ENCODE peak calls at places on chromosome 13, in five cellular contexts. D, I, E, O and Z are unnamed samples. For H3K27me3 and H3K4me1, the result is how much of the 10 kb centered on the place peaks cover.

GRCh38 chr13:83153833-83154232 is 728.4 kb downstream of the SLITRK1 start:
- DNase-seq in D (no peak), I (no peak), E (no peak), O (no peak), Z (peak)

GRCh38 chr13:49220856-49221614 is 897 bp downstream of the MLNR start:
- DNase-seq in D (no peak), I (no peak), E (no peak), O (no peak), Z (no peak)

GRCh38 chr13:113810640-113811039 is 51.6 kb downstream of the TMEM255B start:
- DNase-seq in D (no peak), I (no peak), E (no peak), O (no peak), Z (no peak)

GRCh38 chr13:112219753-112220152 is 152.8 kb downstream of the SOX1 start:
- DNase-seq in D (no peak), I (no peak), E (no peak), O (no peak), Z (no peak)

GRCh38 chr13:104105418-104106355 is 1039.5 kb upstream of the SLC10A2 start:
- DNase-seq in D (no peak), I (peak), E (peak), O (no peak), Z (no peak)

GRCh38 chr13:32548837-32549236 is 10.2 kb upstream of the N4BP2L2 start:
- DNase-seq in D (no peak), I (peak), E (no peak), O (no peak), Z (peak)

GRCh38 chr13:47708386-47708785 is 292.7 kb downstream of the SUCLA2 start:
- DNase-seq in D (no peak), I (no peak), E (no peak), O (peak), Z (peak)

GRCh38 chr13:33676045-33676699 is 141.8 kb upstream of the RFC3 start:
- DNase-seq in D (no peak), I (peak), E (no peak), O (no peak), Z (no peak)

GRCh38 chr13:24306632-24307031 is 2.7 kb upstream of the C1QTNF9 start:
- DNase-seq in D (no peak), I (no peak), E (no peak), O (no peak), Z (peak)

GRCh38 chr13:44972956-44973581 is 16.2 kb downstream of the NUFIP1 start:
- DNase-seq in D (peak), I (peak), E (no peak), O (no peak), Z (peak)

GRCh38 chr13:51846756-51847155 is 1.8 kb upstream of the TMEM272 start:
- DNase-seq in D (no peak), I (no peak), E (no peak), O (peak), Z (no peak)

GRCh38 chr13:36763322-36763721 is 55.7 kb upstream of the RFXAP start:
- DNase-seq in D (no peak), I (no peak), E (no peak), O (no peak), Z (no peak)

GRCh38 chr13:82962422-82962821 is 919.9 kb downstream of the SLITRK1 start:
- DNase-seq in D (no peak), I (no peak), E (no peak), O (no peak), Z (peak)

GRCh38 chr13:113996081-113996911 is 22.4 kb upstream of the C13orf46 start:
- DNase-seq in D (no peak), I (no peak), E (peak), O (no peak), Z (no peak)

GRCh38 chr13:98801626-98802418 is 49.4 kb upstream of the SLC15A1 start:
- DNase-seq in D (no peak), I (no peak), E (no peak), O (no peak), Z (no peak)

GRCh38 chr13:55087085-55087484 is 2053.6 kb upstream of the PRR20A start:
- DNase-seq in D (no peak), I (no peak), E (no peak), O (no peak), Z (no peak)

DNA sequence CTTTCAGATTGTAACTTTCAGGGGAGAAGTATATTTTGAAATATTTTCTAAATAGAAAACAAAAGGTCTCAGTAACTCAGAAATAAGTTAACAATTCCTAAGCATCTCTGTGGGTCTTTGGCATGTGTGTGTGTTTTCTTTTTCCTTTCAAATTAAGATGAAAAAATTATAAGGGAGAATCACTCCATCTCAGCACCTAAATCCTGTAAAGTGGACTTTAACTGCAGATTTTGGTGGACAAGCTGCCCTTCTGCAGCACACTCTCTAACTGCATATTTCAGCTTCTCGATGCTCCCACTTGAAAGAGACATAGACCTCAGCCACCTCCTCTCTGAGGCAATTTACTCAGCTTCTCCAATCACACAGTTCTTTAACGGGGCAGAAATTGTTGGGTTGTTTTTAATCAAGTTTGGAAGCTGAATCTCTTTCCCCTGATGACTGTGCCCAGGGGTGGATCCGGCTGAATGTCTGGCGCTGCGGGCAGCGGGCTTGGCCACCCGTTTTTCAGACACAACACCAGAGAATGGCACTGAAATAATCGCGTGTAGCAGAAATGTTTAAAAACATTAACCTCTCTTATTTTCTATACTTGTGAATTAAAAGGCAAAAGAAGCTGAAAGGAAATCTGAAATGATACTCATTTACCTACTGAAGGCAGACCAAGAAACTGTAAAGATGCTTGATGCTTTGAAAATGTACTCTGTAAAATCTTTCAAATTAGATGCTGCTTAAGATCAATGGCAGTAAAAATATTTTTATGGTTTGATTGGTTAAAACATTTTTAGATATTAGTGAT is 12.3 kb downstream of the ZIC2 start:
- DNase-seq in D (no peak), I (no peak), E (no peak), O (no peak), Z (no peak)
- H3K27me3 ChIP-seq in D (under half), I (half or more), E (under half), O (under half), Z (half or more)

DNA sequence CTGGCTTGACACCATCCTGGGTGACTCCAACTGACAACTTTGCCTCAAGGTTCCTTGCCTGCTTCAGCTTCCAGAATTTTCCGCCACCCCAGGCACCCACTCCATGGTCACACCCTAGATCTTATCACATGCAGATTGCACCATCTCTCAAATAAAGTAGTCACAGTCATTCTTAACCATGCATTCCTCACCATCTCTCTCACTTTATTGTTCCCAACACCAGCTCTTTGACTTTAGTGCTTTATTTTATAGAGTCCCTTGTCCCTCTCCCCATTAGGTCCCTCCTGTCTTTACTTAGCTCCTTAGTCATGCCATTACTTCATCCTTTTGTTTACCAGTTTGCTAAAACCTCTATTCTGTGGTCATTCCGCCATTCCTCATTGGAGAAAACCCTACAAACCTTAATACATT is 351.7 kb downstream of the SPRY2 start:
- DNase-seq in D (no peak), I (no peak), E (no peak), O (no peak), Z (no peak)
- H3K4me1 ChIP-seq in D (under half), I (under half), E (under half), O (under half), Z (under half)

GRCh38 chr13:101941095-101941777 is 460.6 kb downstream of the FGF14 start:
- DNase-seq in D (no peak), I (no peak), E (no peak), O (no peak), Z (peak)
- TF ChIP-seq CTCF in D (no peak), I (no peak), E (no peak), O (no peak), Z (no peak)

DNA sequence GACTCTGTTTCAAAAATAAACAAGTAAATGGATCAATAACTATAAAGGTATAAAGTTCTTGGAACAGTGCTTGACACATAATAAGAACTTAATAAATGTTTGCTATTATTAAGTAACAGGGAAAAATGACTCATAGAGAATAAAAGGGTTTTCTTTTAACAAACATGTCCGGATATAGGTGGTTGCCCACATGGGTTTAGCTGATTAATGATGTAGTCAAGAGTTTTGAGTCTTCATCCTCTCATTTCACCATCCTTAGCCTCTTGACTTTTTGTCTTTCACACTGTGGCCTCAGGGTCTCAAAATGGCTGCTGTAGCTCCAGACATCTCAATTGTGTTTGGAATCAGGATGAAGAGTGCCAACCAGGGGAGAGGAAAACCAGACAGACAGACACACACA is 98.0 kb downstream of the HSPH1 start:
- DNase-seq in D (no peak), I (no peak), E (no peak), O (no peak), Z (no peak)
- H3K27me3 ChIP-seq in D (under half), I (under half), E (under half), O (under half), Z (under half)